ENCODE peak calls at places on chromosomes 7 and 10, in ten cellular contexts. One of them, this sample, is unnamed.

GRCh38 chr10:95519132-95519487 is 42.1 kb downstream of the SORBS1 start:
- DNase-seq in stimulated activated CD4-positive, alpha-beta T cell treated with anti-CD3 and anti-CD28 coated beads, Interleukin-15, amount 100 ng/mL, for 1 hour: no peak
- DNase-seq in GM12865: no peak
- DNase-seq in effector memory CD8-positive, alpha-beta T cell: no peak
- DNase-seq in NCI-H187: no peak
- DNase-seq in NCI-H2081: no peak
- DNase-seq in iPS-NIHi11: no peak
- DNase-seq in amniotic epithelial cell: no peak
- DNase-seq in PC-3: no peak
- DNase-seq in NCI-H2029 treated with DMSO at 0.1 percent for 48 hours: no peak
- DNase-seq in this sample: no peak

GRCh38 chr7:5677538-5678294 is 103.7 kb downstream of the RNF216 start:
- DNase-seq in stimulated activated CD4-positive, alpha-beta T cell treated with anti-CD3 and anti-CD28 coated beads, Interleukin-15, amount 100 ng/mL, for 1 hour: no peak
- DNase-seq in amniotic epithelial cell: peak
- DNase-seq in PC-3: peak
- DNase-seq in NCI-H2081: peak
- DNase-seq in effector memory CD8-positive, alpha-beta T cell: no peak
- DNase-seq in NCI-H187: no peak
- DNase-seq in GM12865: peak
- DNase-seq in iPS-NIHi11: peak
- DNase-seq in NCI-H2029 treated with DMSO at 0.1 percent for 48 hours: no peak
- DNase-seq in this sample: peak

GRCh38 chr7:27901028-27901760 is 161.2 kb downstream of the TAX1BP1 start:
- DNase-seq in stimulated activated CD4-positive, alpha-beta T cell treated with anti-CD3 and anti-CD28 coated beads, Interleukin-15, amount 100 ng/mL, for 1 hour: no peak
- DNase-seq in PC-3: peak
- DNase-seq in NCI-H187: no peak
- DNase-seq in NCI-H2029 treated with DMSO at 0.1 percent for 48 hours: no peak
- DNase-seq in effector memory CD8-positive, alpha-beta T cell: no peak
- DNase-seq in iPS-NIHi11: no peak
- DNase-seq in NCI-H2081: no peak
- DNase-seq in GM12865: peak
- DNase-seq in amniotic epithelial cell: peak
- DNase-seq in this sample: no peak

GRCh38 chr7:151088019-151088855 is 2.0 kb downstream of the AGAP3 start:
- DNase-seq in effector memory CD8-positive, alpha-beta T cell: no peak
- DNase-seq in stimulated activated CD4-positive, alpha-beta T cell treated with anti-CD3 and anti-CD28 coated beads, Interleukin-15, amount 100 ng/mL, for 1 hour: no peak
- DNase-seq in NCI-H187: no peak
- DNase-seq in iPS-NIHi11: no peak
- DNase-seq in PC-3: peak
- DNase-seq in amniotic epithelial cell: no peak
- DNase-seq in GM12865: no peak
- DNase-seq in NCI-H2081: no peak
- DNase-seq in NCI-H2029 treated with DMSO at 0.1 percent for 48 hours: no peak
- DNase-seq in this sample: no peak

GRCh38 chr10:133445751-133446708 is 7.7 kb upstream of the SCART1 start:
- DNase-seq in PC-3: no peak
- DNase-seq in stimulated activated CD4-positive, alpha-beta T cell treated with anti-CD3 and anti-CD28 coated beads, Interleukin-15, amount 100 ng/mL, for 1 hour: no peak
- DNase-seq in iPS-NIHi11: no peak
- DNase-seq in NCI-H187: no peak
- DNase-seq in effector memory CD8-positive, alpha-beta T cell: no peak
- DNase-seq in amniotic epithelial cell: no peak
- DNase-seq in NCI-H2081: no peak
- DNase-seq in GM12865: no peak
- DNase-seq in NCI-H2029 treated with DMSO at 0.1 percent for 48 hours: no peak
- DNase-seq in this sample: peak

GRCh38 chr10:88474884-88475844 is 108.0 kb downstream of the RNLS start:
- DNase-seq in effector memory CD8-positive, alpha-beta T cell: no peak
- DNase-seq in NCI-H2029 treated with DMSO at 0.1 percent for 48 hours: no peak
- DNase-seq in PC-3: no peak
- DNase-seq in GM12865: no peak
- DNase-seq in iPS-NIHi11: no peak
- DNase-seq in stimulated activated CD4-positive, alpha-beta T cell treated with anti-CD3 and anti-CD28 coated beads, Interleukin-15, amount 100 ng/mL, for 1 hour: no peak
- DNase-seq in amniotic epithelial cell: no peak
- DNase-seq in NCI-H2081: no peak
- DNase-seq in NCI-H187: no peak
- DNase-seq in this sample: no peak

GRCh38 chr10:34316154-34316553 is 498.9 kb downstream of the PARD3 start:
- DNase-seq in NCI-H2081: no peak
- DNase-seq in GM12865: no peak
- DNase-seq in effector memory CD8-positive, alpha-beta T cell: no peak
- DNase-seq in NCI-H2029 treated with DMSO at 0.1 percent for 48 hours: no peak
- DNase-seq in stimulated activated CD4-positive, alpha-beta T cell treated with anti-CD3 and anti-CD28 coated beads, Interleukin-15, amount 100 ng/mL, for 1 hour: no peak
- DNase-seq in iPS-NIHi11: no peak
- DNase-seq in NCI-H187: no peak
- DNase-seq in amniotic epithelial cell: no peak
- DNase-seq in PC-3: no peak
- DNase-seq in this sample: no peak

GRCh38 chr7:157320607-157320979 is 16.2 kb upstream of the DNAJB6 start:
- DNase-seq in NCI-H187: no peak
- DNase-seq in amniotic epithelial cell: peak
- DNase-seq in GM12865: no peak
- DNase-seq in NCI-H2081: no peak
- DNase-seq in iPS-NIHi11: no peak
- DNase-seq in effector memory CD8-positive, alpha-beta T cell: no peak
- DNase-seq in PC-3: no peak
- DNase-seq in NCI-H2029 treated with DMSO at 0.1 percent for 48 hours: no peak
- DNase-seq in stimulated activated CD4-positive, alpha-beta T cell treated with anti-CD3 and anti-CD28 coated beads, Interleukin-15, amount 100 ng/mL, for 1 hour: no peak
- DNase-seq in this sample: no peak

GRCh38 chr7:36185092-36185491 is 32.0 kb downstream of the EEPD1 start:
- DNase-seq in amniotic epithelial cell: no peak
- DNase-seq in PC-3: no peak
- DNase-seq in NCI-H2081: no peak
- DNase-seq in iPS-NIHi11: no peak
- DNase-seq in effector memory CD8-positive, alpha-beta T cell: no peak
- DNase-seq in NCI-H187: no peak
- DNase-seq in stimulated activated CD4-positive, alpha-beta T cell treated with anti-CD3 and anti-CD28 coated beads, Interleukin-15, amount 100 ng/mL, for 1 hour: no peak
- DNase-seq in NCI-H2029 treated with DMSO at 0.1 percent for 48 hours: no peak
- DNase-seq in GM12865: no peak
- DNase-seq in this sample: no peak

GRCh38 chr7:45037876-45038275 is 37.9 kb downstream of the CCM2 start:
- DNase-seq in iPS-NIHi11: no peak
- DNase-seq in GM12865: no peak
- DNase-seq in PC-3: no peak
- DNase-seq in NCI-H2081: no peak
- DNase-seq in stimulated activated CD4-positive, alpha-beta T cell treated with anti-CD3 and anti-CD28 coated beads, Interleukin-15, amount 100 ng/mL, for 1 hour: no peak
- DNase-seq in amniotic epithelial cell: no peak
- DNase-seq in effector memory CD8-positive, alpha-beta T cell: no peak
- DNase-seq in NCI-H187: no peak
- DNase-seq in NCI-H2029 treated with DMSO at 0.1 percent for 48 hours: no peak
- DNase-seq in this sample: no peak

GRCh38 chr10:54843085-54843646 is 42.1 kb upstream of the PCDH15 start:
- DNase-seq in NCI-H2029 treated with DMSO at 0.1 percent for 48 hours: no peak
- DNase-seq in effector memory CD8-positive, alpha-beta T cell: no peak
- DNase-seq in iPS-NIHi11: no peak
- DNase-seq in NCI-H187: no peak
- DNase-seq in amniotic epithelial cell: no peak
- DNase-seq in PC-3: no peak
- DNase-seq in stimulated activated CD4-positive, alpha-beta T cell treated with anti-CD3 and anti-CD28 coated beads, Interleukin-15, amount 100 ng/mL, for 1 hour: no peak
- DNase-seq in GM12865: no peak
- DNase-seq in NCI-H2081: no peak
- DNase-seq in this sample: no peak

GRCh38 chr7:128349121-128349825 is 5.6 kb upstream of the RBM28 start:
- DNase-seq in iPS-NIHi11: no peak
- DNase-seq in stimulated activated CD4-positive, alpha-beta T cell treated with anti-CD3 and anti-CD28 coated beads, Interleukin-15, amount 100 ng/mL, for 1 hour: no peak
- DNase-seq in PC-3: no peak
- DNase-seq in effector memory CD8-positive, alpha-beta T cell: no peak
- DNase-seq in GM12865: no peak
- DNase-seq in NCI-H187: no peak
- DNase-seq in NCI-H2081: no peak
- DNase-seq in NCI-H2029 treated with DMSO at 0.1 percent for 48 hours: no peak
- DNase-seq in amniotic epithelial cell: no peak
- DNase-seq in this sample: no peak

GRCh38 chr10:62514079-62514693 is 140.0 kb downstream of the ZNF365 start:
- DNase-seq in PC-3: no peak
- DNase-seq in NCI-H2081: no peak
- DNase-seq in stimulated activated CD4-positive, alpha-beta T cell treated with anti-CD3 and anti-CD28 coated beads, Interleukin-15, amount 100 ng/mL, for 1 hour: no peak
- DNase-seq in amniotic epithelial cell: no peak
- DNase-seq in NCI-H187: no peak
- DNase-seq in NCI-H2029 treated with DMSO at 0.1 percent for 48 hours: no peak
- DNase-seq in iPS-NIHi11: no peak
- DNase-seq in effector memory CD8-positive, alpha-beta T cell: no peak
- DNase-seq in GM12865: no peak
- DNase-seq in this sample: no peak

GRCh38 chr7:98619450-98620321 is 2.6 kb downstream of the NPTX2 start:
- DNase-seq in NCI-H2029 treated with DMSO at 0.1 percent for 48 hours: peak
- DNase-seq in PC-3: no peak
- DNase-seq in stimulated activated CD4-positive, alpha-beta T cell treated with anti-CD3 and anti-CD28 coated beads, Interleukin-15, amount 100 ng/mL, for 1 hour: no peak
- DNase-seq in NCI-H187: no peak
- DNase-seq in GM12865: no peak
- DNase-seq in NCI-H2081: peak
- DNase-seq in effector memory CD8-positive, alpha-beta T cell: no peak
- DNase-seq in amniotic epithelial cell: peak
- DNase-seq in iPS-NIHi11: peak
- DNase-seq in this sample: no peak

GRCh38 chr7:110830778-110831177 is 260.1 kb upstream of the LRRN3 start:
- DNase-seq in NCI-H187: no peak
- DNase-seq in PC-3: no peak
- DNase-seq in effector memory CD8-positive, alpha-beta T cell: no peak
- DNase-seq in amniotic epithelial cell: no peak
- DNase-seq in NCI-H2081: no peak
- DNase-seq in stimulated activated CD4-positive, alpha-beta T cell treated with anti-CD3 and anti-CD28 coated beads, Interleukin-15, amount 100 ng/mL, for 1 hour: no peak
- DNase-seq in NCI-H2029 treated with DMSO at 0.1 percent for 48 hours: no peak
- DNase-seq in GM12865: no peak
- DNase-seq in iPS-NIHi11: no peak
- DNase-seq in this sample: no peak

GRCh38 chr7:128865996-128866877 is 3.6 kb downstream of the ATP6V1F start:
- DNase-seq in effector memory CD8-positive, alpha-beta T cell: no peak
- DNase-seq in GM12865: no peak
- DNase-seq in stimulated activated CD4-positive, alpha-beta T cell treated with anti-CD3 and anti-CD28 coated beads, Interleukin-15, amount 100 ng/mL, for 1 hour: no peak
- DNase-seq in NCI-H187: no peak
- DNase-seq in PC-3: no peak
- DNase-seq in NCI-H2081: no peak
- DNase-seq in amniotic epithelial cell: no peak
- DNase-seq in NCI-H2029 treated with DMSO at 0.1 percent for 48 hours: no peak
- DNase-seq in iPS-NIHi11: no peak
- DNase-seq in this sample: no peak

GRCh38 chr7:77290425-77290824 is 90.8 kb upstream of the FGL2 start:
- DNase-seq in stimulated activated CD4-positive, alpha-beta T cell treated with anti-CD3 and anti-CD28 coated beads, Interleukin-15, amount 100 ng/mL, for 1 hour: no peak
- DNase-seq in PC-3: peak
- DNase-seq in NCI-H187: no peak
- DNase-seq in effector memory CD8-positive, alpha-beta T cell: no peak
- DNase-seq in GM12865: no peak
- DNase-seq in iPS-NIHi11: no peak
- DNase-seq in NCI-H2029 treated with DMSO at 0.1 percent for 48 hours: no peak
- DNase-seq in NCI-H2081: no peak
- DNase-seq in amniotic epithelial cell: no peak
- DNase-seq in this sample: no peak

GRCh38 chr10:117342638-117343037 is 32.6 kb downstream of the PDZD8 start:
- DNase-seq in stimulated activated CD4-positive, alpha-beta T cell treated with anti-CD3 and anti-CD28 coated beads, Interleukin-15, amount 100 ng/mL, for 1 hour: no peak
- DNase-seq in iPS-NIHi11: no peak
- DNase-seq in amniotic epithelial cell: peak
- DNase-seq in NCI-H2029 treated with DMSO at 0.1 percent for 48 hours: no peak
- DNase-seq in NCI-H2081: no peak
- DNase-seq in effector memory CD8-positive, alpha-beta T cell: no peak
- DNase-seq in GM12865: no peak
- DNase-seq in NCI-H187: no peak
- DNase-seq in PC-3: peak
- DNase-seq in this sample: no peak

GRCh38 chr7:77903597-77903996 is 105.0 kb downstream of the PHTF2 start:
- DNase-seq in iPS-NIHi11: peak
- DNase-seq in GM12865: peak
- DNase-seq in effector memory CD8-positive, alpha-beta T cell: no peak
- DNase-seq in NCI-H187: no peak
- DNase-seq in amniotic epithelial cell: no peak
- DNase-seq in NCI-H2029 treated with DMSO at 0.1 percent for 48 hours: no peak
- DNase-seq in NCI-H2081: no peak
- DNase-seq in PC-3: peak
- DNase-seq in stimulated activated CD4-positive, alpha-beta T cell treated with anti-CD3 and anti-CD28 coated beads, Interleukin-15, amount 100 ng/mL, for 1 hour: no peak
- DNase-seq in this sample: peak

GRCh38 chr7:101185258-101185839 is 5.3 kb upstream of the NAT16 start:
- DNase-seq in NCI-H2029 treated with DMSO at 0.1 percent for 48 hours: no peak
- DNase-seq in amniotic epithelial cell: peak
- DNase-seq in iPS-NIHi11: no peak
- DNase-seq in effector memory CD8-positive, alpha-beta T cell: no peak
- DNase-seq in NCI-H2081: no peak
- DNase-seq in GM12865: no peak
- DNase-seq in NCI-H187: no peak
- DNase-seq in PC-3: no peak
- DNase-seq in stimulated activated CD4-positive, alpha-beta T cell treated with anti-CD3 and anti-CD28 coated beads, Interleukin-15, amount 100 ng/mL, for 1 hour: no peak
- DNase-seq in this sample: no peak

GRCh38 chr10:64529003-64529350 is 1007.8 kb downstream of the REEP3 start:
- DNase-seq in GM12865: no peak
- DNase-seq in PC-3: no peak
- DNase-seq in amniotic epithelial cell: no peak
- DNase-seq in stimulated activated CD4-positive, alpha-beta T cell treated with anti-CD3 and anti-CD28 coated beads, Interleukin-15, amount 100 ng/mL, for 1 hour: no peak
- DNase-seq in iPS-NIHi11: no peak
- DNase-seq in NCI-H2029 treated with DMSO at 0.1 percent for 48 hours: no peak
- DNase-seq in NCI-H187: no peak
- DNase-seq in NCI-H2081: no peak
- DNase-seq in effector memory CD8-positive, alpha-beta T cell: no peak
- DNase-seq in this sample: no peak

GRCh38 chr7:119996634-119997033 is 276.3 kb upstream of the KCND2 start:
- DNase-seq in stimulated activated CD4-positive, alpha-beta T cell treated with anti-CD3 and anti-CD28 coated beads, Interleukin-15, amount 100 ng/mL, for 1 hour: no peak
- DNase-seq in NCI-H187: no peak
- DNase-seq in NCI-H2081: no peak
- DNase-seq in PC-3: no peak
- DNase-seq in NCI-H2029 treated with DMSO at 0.1 percent for 48 hours: no peak
- DNase-seq in GM12865: peak
- DNase-seq in effector memory CD8-positive, alpha-beta T cell: no peak
- DNase-seq in amniotic epithelial cell: peak
- DNase-seq in iPS-NIHi11: no peak
- DNase-seq in this sample: no peak

This sample was measured in D341Med.